ENCODE peak calls at places on chromosomes 16 and 17, in five cellular contexts. X, M, C, V and R are unnamed samples.

GRCh38 chr16:10318798-10319500 is 66.9 kb upstream of the ATF7IP2 start:
- DNase-seq in V (no peak), C (no peak), X (no peak), M (no peak), R (no peak)

GRCh38 chr16:89067677-89068076 is 26.0 kb upstream of the ACSF3 start:
- DNase-seq in V (no peak), C (no peak), X (no peak), M (no peak), R (no peak)

GRCh38 chr17:28747046-28747691 is 3.4 kb downstream of the TRAF4 start:
- DNase-seq in V (no peak), X (no peak), C (no peak), M (no peak), R (no peak)

GRCh38 chr16:51607202-51607756 is 456.2 kb upstream of the SALL1 start:
- DNase-seq in X (no peak), V (no peak), M (no peak), C (no peak), R (no peak)

GRCh38 chr17:57939797-57940196 is 15.4 kb downstream of the CUEDC1 start:
- DNase-seq in V (no peak), C (no peak), X (no peak), M (peak), R (peak)

GRCh38 chr17:44847581-44847980 is at the start of gene HIGD1B:
- DNase-seq in X (no peak), V (no peak), C (no peak), M (no peak), R (no peak)

GRCh38 chr17:75516619-75517276 is 420 bp downstream of the TSEN54 start:
- DNase-seq in M (peak), X (peak), V (peak), C (no peak), R (peak)

GRCh38 chr16:9134739-9135138 is 43.3 kb downstream of the HAPSTR1 start:
- DNase-seq in M (peak), C (peak), X (no peak), V (peak), R (peak)

GRCh38 chr17:67260051-67260987 is 15.3 kb upstream of the HELZ start:
- DNase-seq in X (no peak), M (no peak), V (no peak), C (no peak), R (no peak)

GRCh38 chr17:30921544-30922196 is at the start of gene ADAP2:
- DNase-seq in M (no peak), V (peak), X (no peak), C (no peak), R (peak)

GRCh38 chr17:2724783-2725164 is 13.2 kb upstream of the CLUH start:
- DNase-seq in C (no peak), M (peak), V (peak), X (no peak), R (peak)

GRCh38 chr16:11138769-11139623 is 117.0 kb downstream of the SOCS1 start:
- DNase-seq in M (no peak), C (no peak), V (no peak), X (no peak), R (no peak)

GRCh38 chr17:80847506-80848230 is 144.0 kb upstream of the CHMP6 start:
- DNase-seq in C (no peak), V (no peak), M (peak), X (peak), R (peak)

GRCh38 chr17:47850692-47851573 is at the start of gene SP6:
- DNase-seq in C (peak), X (peak), V (peak), M (peak), R (peak)

GRCh38 chr17:74759941-74760340 is 11.5 kb downstream of the NHERF1 start:
- DNase-seq in V (no peak), X (no peak), C (no peak), M (no peak), R (no peak)

GRCh38 chr17:37743612-37743874 is 1.3 kb downstream of the HNF1B start:
- DNase-seq in X (no peak), M (no peak), C (no peak), V (no peak), R (no peak)

GRCh38 chr16:22685162-22685830 is 128.7 kb upstream of the HS3ST2 start:
- DNase-seq in X (no peak), V (no peak), C (no peak), M (no peak), R (no peak)

GRCh38 chr17:60067871-60068270 is 10.8 kb downstream of the HEATR6 start:
- DNase-seq in V (no peak), X (no peak), M (no peak), C (no peak), R (no peak)

GRCh38 chr17:59038734-59039133 is 67.9 kb downstream of the TRIM37 start:
- DNase-seq in M (peak), V (no peak), X (no peak), C (no peak), R (no peak)

GRCh38 chr17:81429353-81429774 is 34.1 kb downstream of the BAHCC1 start:
- DNase-seq in M (no peak), V (no peak), X (no peak), C (no peak), R (no peak)

GRCh38 chr16:11312718-11313492 is 31.8 kb upstream of the PRM1 start:
- DNase-seq in C (no peak), M (peak), X (no peak), V (no peak), R (peak)

GRCh38 chr17:58531661-58532554 is 17.5 kb upstream of the MTMR4 start:
- DNase-seq in M (peak), X (peak), V (peak), C (peak), R (peak)

GRCh38 chr17:59903455-59903854 is 10.5 kb downstream of the RPS6KB1 start:
- DNase-seq in M (no peak), X (no peak), C (no peak), V (no peak), R (no peak)

GRCh38 chr16:14301150-14302030 is 230.3 kb downstream of the MRTFB start:
- DNase-seq in M (no peak), X (no peak), C (no peak), V (no peak), R (peak)

GRCh38 chr17:73283841-73284282 is 22.2 kb upstream of the CPSF4L start:
- DNase-seq in C (no peak), V (no peak), X (no peak), M (no peak), R (no peak)